ENCODE peak calls at places on chromosomes 16 and 17, in ten cellular contexts. H, U, P, X, Y, E, F, B, V and I are unnamed samples.

GRCh38 chr16:54066451-54067056 is 220.0 kb downstream of the IRX3 start:
- DNase-seq in X (no peak), E (peak; percentile 39), V (no peak), P (no peak), B (no peak), Y (peak; percentile 21), U (no peak), H (peak; percentile 5), F (peak; percentile 19), I (no peak)

GRCh38 chr17:30761058-30761457 is 63.4 kb downstream of the CRLF3 start:
- DNase-seq in U (no peak), B (no peak), P (no peak), H (no peak), Y (no peak), E (no peak), V (no peak), X (no peak), F (no peak), I (no peak)

GRCh38 chr16:74984194-74984669 is 691 bp downstream of the WDR59 start:
- DNase-seq in V (no peak), P (no peak), E (no peak), Y (no peak), X (peak; percentile 51), F (no peak), U (peak; percentile 15), H (peak; percentile 34), B (no peak), I (no peak)

GRCh38 chr17:36752096-36752888 is 150.9 kb downstream of the MRM1 start:
- DNase-seq in U (no peak), P (no peak), X (no peak), H (no peak), B (no peak), Y (no peak), F (no peak), V (no peak), E (no peak), I (no peak)

GRCh38 chr16:66510298-66510697 is 39.6 kb downstream of the TK2 start:
- DNase-seq in Y (peak; percentile 91), U (no peak), H (no peak), X (no peak), P (peak; percentile 27), B (peak; percentile 49), F (no peak), E (no peak), V (no peak), I (no peak)

GRCh38 chr16:86038923-86039310 is 140.0 kb downstream of the IRF8 start:
- DNase-seq in P (peak; percentile 47), U (no peak), X (no peak), V (no peak), Y (no peak), B (no peak), H (no peak), F (no peak), E (no peak), I (no peak)

GRCh38 chr17:61498042-61498441 is 45.8 kb downstream of the TBX4 start:
- DNase-seq in P (no peak), U (no peak), X (no peak), V (no peak), B (no peak), Y (no peak), H (no peak), E (no peak), F (no peak), I (no peak)

GRCh38 chr17:67116045-67116575 is 71.8 kb downstream of the CACNG1 start:
- DNase-seq in B (no peak), X (no peak), Y (no peak), E (no peak), V (no peak), F (no peak), H (no peak), P (no peak), U (no peak), I (no peak)

GRCh38 chr16:29925173-29925804 is 737 bp downstream of the KCTD13 start:
- DNase-seq in F (no peak), U (no peak), H (no peak), X (peak; percentile 23), P (no peak), V (no peak), B (no peak), Y (no peak), E (no peak), I (no peak)

GRCh38 chr16:54739381-54739780 is 191.3 kb upstream of the IRX5 start:
- DNase-seq in V (no peak), E (no peak), X (no peak), P (no peak), B (no peak), U (no peak), Y (no peak), H (no peak), F (no peak), I (peak; percentile 14)

GRCh38 chr16:86676216-86676800 is 98.0 kb downstream of the FOXL1 start:
- DNase-seq in Y (no peak), U (no peak), V (no peak), F (no peak), X (no peak), B (no peak), H (peak; percentile 80), E (no peak), P (no peak), I (no peak)

GRCh38 chr16:28180660-28181556 is 30.9 kb downstream of the XPO6 start:
- DNase-seq in E (no peak), U (no peak), V (no peak), F (no peak), Y (no peak), H (peak; percentile 70), B (no peak), X (no peak), P (no peak), I (no peak)

GRCh38 chr17:9926150-9926804 is 21.2 kb upstream of the RCVRN start:
- DNase-seq in P (no peak), B (no peak), V (no peak), H (no peak), U (no peak), F (no peak), Y (no peak), X (no peak), E (no peak), I (no peak)

GRCh38 chr16:81071816-81072215 is 5.2 kb downstream of the C16orf46 start:
- DNase-seq in P (no peak), U (no peak), Y (no peak), E (peak; percentile 73), X (peak; percentile 63), V (no peak), B (no peak), F (no peak), H (peak; percentile 12), I (no peak)

GRCh38 chr16:50812876-50813466 is 71.1 kb downstream of the CYLD start:
- DNase-seq in X (no peak), Y (no peak), B (no peak), E (no peak), F (no peak), H (no peak), U (no peak), V (peak; percentile 32), P (no peak), I (peak; percentile 90)

GRCh38 chr16:23976091-23977001 is 140.6 kb downstream of the PRKCB start:
- DNase-seq in F (no peak), H (no peak), Y (no peak), E (no peak), P (no peak), X (no peak), B (no peak), U (no peak), V (no peak), I (no peak)

GRCh38 chr17:19769946-19770652 is 22.0 kb upstream of the ALDH3A1 start:
- DNase-seq in P (no peak), H (peak; percentile 70), U (no peak), B (no peak), Y (no peak), X (no peak), V (no peak), E (no peak), F (no peak), I (peak; percentile 87)

DNA sequence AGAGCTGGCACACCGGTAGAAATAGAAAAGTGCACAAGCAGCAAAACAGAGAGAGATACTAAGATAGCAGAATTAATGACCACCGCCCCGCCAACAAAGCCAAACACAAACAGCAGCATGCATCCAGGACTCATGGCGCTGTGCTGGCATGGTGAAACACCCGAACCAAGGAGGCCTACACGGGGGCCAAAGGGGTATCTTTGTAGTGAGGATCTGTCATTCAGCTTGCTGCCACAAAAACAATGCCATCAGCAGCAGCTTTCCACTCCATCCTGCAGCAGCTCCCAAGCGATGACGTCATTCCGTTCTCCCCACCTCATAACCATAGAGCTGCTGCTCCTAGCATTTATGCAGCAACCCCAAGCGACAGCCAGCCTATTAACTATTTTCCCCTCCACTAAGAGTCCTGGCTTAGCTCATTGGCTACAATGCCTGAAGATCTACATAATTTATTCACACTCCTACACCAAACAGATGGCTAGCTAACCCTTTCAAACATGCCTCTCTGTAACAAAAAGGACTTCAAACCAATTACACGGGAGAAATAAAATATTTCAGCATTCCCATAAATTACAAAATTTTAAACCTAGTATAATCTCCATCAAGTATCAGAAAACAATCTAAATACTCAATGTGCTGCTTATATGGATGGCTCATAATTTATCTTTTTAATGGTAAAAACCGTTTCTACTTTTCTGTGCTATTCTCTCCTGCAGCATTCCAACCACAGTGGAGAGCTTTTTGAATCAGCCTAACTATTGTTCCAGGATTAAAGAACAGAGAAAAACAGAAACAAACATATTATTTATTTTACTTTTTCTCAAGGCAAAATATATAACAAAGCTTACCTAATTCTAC is 73.9 kb downstream of the SPAG9 start:
- DNase-seq in B (no peak), U (no peak), Y (peak; percentile 68), H (peak; percentile 87), P (no peak), F (peak; percentile 8), E (peak; percentile 28), X (peak; percentile 18), V (no peak), I (peak; percentile 93)
- TF ChIP-seq POLR2A in B (no peak), U (no peak), Y (no peak), H (no peak), P (no peak), F (no peak), E (no peak), X (no peak), V (no peak), I (no peak)

GRCh38 chr17:79089720-79090502 is 15.3 kb downstream of the ENGASE start:
- DNase-seq in V (peak; percentile 83), H (no peak), P (no peak), U (no peak), E (no peak), F (no peak), X (no peak), Y (peak; percentile 33), B (no peak), I (no peak)
- TF ChIP-seq POLR2A in V (no peak), H (no peak), P (no peak), U (no peak), E (no peak), F (no peak), X (no peak), Y (no peak), B (no peak), I (no peak)

GRCh38 chr17:1755252-1755992 is 6.4 kb upstream of the SERPINF1 start:
- DNase-seq in F (no peak), U (no peak), X (no peak), H (no peak), Y (no peak), E (no peak), P (no peak), B (peak; percentile 78), V (peak; percentile 84), I (no peak)
- TF ChIP-seq POLR2A in F (no peak), U (no peak), X (no peak), H (no peak), Y (no peak), E (no peak), P (no peak), B (peak; percentile 4), V (no peak), I (no peak)

GRCh38 chr17:63681530-63681929 is 18.4 kb downstream of the LIMD2 start:
- DNase-seq in Y (no peak), V (no peak), H (no peak), E (no peak), X (no peak), B (peak; percentile 86), P (peak; percentile 31), U (no peak), F (no peak), I (no peak)
- TF ChIP-seq POLR2A in Y (no peak), V (no peak), H (no peak), E (no peak), X (no peak), B (no peak), P (no peak), U (no peak), F (no peak), I (no peak)